ENCODE peak calls at places on chromosomes 16 and 17, in six cellular contexts. F, Q, G, Z, M and E are unnamed samples.
A peak's percentile ranks its signal among the peaks of the same experiment; 100 is the strongest.

GRCh38 chr16:88057656-88058055 is 106.4 kb downstream of the BANP start:
- DNase-seq in F (no peak), Q (no peak), G (no peak), Z (no peak), M (no peak), E (no peak)

GRCh38 chr17:8163978-8164814 is 1.4 kb upstream of the VAMP2 start:
- DNase-seq in F (peak; percentile 69), Q (no peak), G (peak; percentile 77), Z (peak; percentile 78), M (peak; percentile 83), E (peak; percentile 69)

GRCh38 chr16:931651-932500 is 38.9 kb downstream of the LMF1 start:
- DNase-seq in F (no peak), Q (no peak), G (no peak), Z (no peak), M (no peak), E (no peak)

GRCh38 chr17:4548721-4549531 is 6.3 kb downstream of the MYBBP1A start:
- DNase-seq in F (no peak), Q (no peak), G (no peak), Z (no peak), M (no peak), E (no peak)

GRCh38 chr16:11857161-11857560 is 5.8 kb upstream of the RSL1D1 start:
- DNase-seq in F (no peak), Q (no peak), G (no peak), Z (peak; percentile 67), M (peak; percentile 73), E (no peak)

GRCh38 chr17:7478276-7479138 is 924 bp downstream of the ZBTB4 start:
- DNase-seq in F (peak; percentile 47), Q (no peak), G (peak; percentile 66), Z (peak; percentile 80), M (peak; percentile 41), E (no peak)

GRCh38 chr16:65473699-65474098 is 351.8 kb upstream of the CDH11 start:
- DNase-seq in F (no peak), Q (no peak), G (no peak), Z (no peak), M (no peak), E (no peak)

GRCh38 chr17:49896860-49897259 is 49.0 kb upstream of the TAC4 start:
- DNase-seq in F (no peak), Q (no peak), G (no peak), Z (no peak), M (no peak), E (no peak)

GRCh38 chr17:63528183-63528582 is 5.0 kb downstream of the KCNH6 start:
- DNase-seq in F (no peak), Q (no peak), G (no peak), Z (no peak), M (no peak), E (no peak)

GRCh38 chr17:50177983-50178834 is 12.4 kb downstream of the SGCA start:
- DNase-seq in F (no peak), Q (no peak), G (peak; percentile 85), Z (peak; percentile 98), M (peak; percentile 98), E (peak; percentile 42)

GRCh38 chr17:81397314-81398169 is 2.3 kb downstream of the BAHCC1 start:
- DNase-seq in F (no peak), Q (no peak), G (peak; percentile 85), Z (peak; percentile 72), M (peak; percentile 67), E (no peak)

GRCh38 chr17:2580156-2580555 is 13.3 kb upstream of the PAFAH1B1 start:
- DNase-seq in F (no peak), Q (no peak), G (no peak), Z (no peak), M (no peak), E (no peak)

GRCh38 chr17:50916708-50917417 is 50.7 kb upstream of the TOB1 start:
- DNase-seq in F (no peak), Q (no peak), G (no peak), Z (no peak), M (peak; percentile 15), E (no peak)

GRCh38 chr17:47719411-47720152 is 13.5 kb upstream of the TBX21 start:
- DNase-seq in F (no peak), Q (no peak), G (no peak), Z (peak; percentile 83), M (peak; percentile 80), E (no peak)

GRCh38 chr17:45312477-45313418 is 4.1 kb downstream of the MAP3K14 start:
- DNase-seq in F (no peak), Q (no peak), G (no peak), Z (peak; percentile 17), M (no peak), E (no peak)

GRCh38 chr17:72465191-72466024 is 344.6 kb downstream of the SOX9 start:
- DNase-seq in F (no peak), Q (no peak), G (no peak), Z (peak; percentile 92), M (peak; percentile 77), E (no peak)

GRCh38 chr16:56637814-56638750 is at the start of gene MT1A:
- DNase-seq in F (no peak), Q (no peak), G (no peak), Z (peak; percentile 83), M (peak; percentile 65), E (no peak)

GRCh38 chr17:36861531-36861930 is 75.7 kb upstream of the LHX1 start:
- DNase-seq in F (no peak), Q (no peak), G (no peak), Z (no peak), M (no peak), E (no peak)

GRCh38 chr16:78993342-78993741 is 607.2 kb downstream of the MAF start:
- DNase-seq in F (no peak), Q (no peak), G (no peak), Z (no peak), M (no peak), E (no peak)

GRCh38 chr16:30474684-30475083 is 2.1 kb downstream of the ITGAL start:
- DNase-seq in F (no peak), Q (no peak), G (no peak), Z (no peak), M (no peak), E (no peak)
- H3K4me3 ChIP-seq in F (peak overlapping the region; percentile 89), Q (peak overlapping the region; percentile 30), G (no peak overlapping the region), Z (no peak overlapping the region), M (no peak overlapping the region), E (no peak overlapping the region)

DNA sequence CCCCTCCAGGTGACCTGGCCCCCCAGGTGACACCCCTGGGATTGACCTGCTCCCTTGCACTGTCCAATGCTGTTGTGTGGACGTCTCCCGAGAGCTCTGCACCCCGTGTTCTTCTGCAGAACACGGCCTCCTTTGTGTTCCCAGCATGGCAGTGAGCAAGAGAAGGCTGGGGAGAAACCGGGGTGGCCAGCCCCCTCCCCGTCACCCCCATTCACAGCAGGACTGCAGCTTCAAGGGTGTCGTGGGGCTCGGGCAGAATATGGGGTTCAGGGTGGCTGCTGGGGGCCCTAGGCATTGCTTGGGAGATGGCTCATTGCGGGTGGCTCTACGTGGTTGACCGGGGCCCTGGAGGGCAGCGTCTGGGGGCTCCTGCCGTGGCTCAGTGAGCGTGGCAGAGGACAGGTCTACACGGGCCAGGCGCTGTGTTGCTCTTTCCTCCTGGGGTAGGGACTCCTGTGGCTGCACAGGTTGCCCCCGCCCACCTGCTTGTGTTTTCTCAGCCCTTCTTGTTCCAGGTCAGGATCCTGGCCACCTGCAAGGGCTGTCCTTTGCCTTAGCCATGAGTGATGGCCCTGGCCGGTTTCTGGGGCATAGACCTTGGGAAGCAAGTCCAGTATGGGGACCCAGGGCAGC is 12.5 kb downstream of the GSE1 start:
- DNase-seq in F (no peak), Q (no peak), G (no peak), Z (no peak), M (no peak), E (no peak)
- H3K4me3 ChIP-seq in F (no peak overlapping the region), Q (no peak overlapping the region), G (no peak overlapping the region), Z (no peak overlapping the region), M (no peak overlapping the region), E (no peak overlapping the region)

GRCh38 chr16:69417537-69418199 is 6.8 kb upstream of the CYB5B start:
- DNase-seq in F (no peak), Q (no peak), G (no peak), Z (peak; percentile 75), M (no peak), E (no peak)
- H3K4me3 ChIP-seq in F (no peak overlapping the region), Q (no peak overlapping the region), G (no peak overlapping the region), Z (no peak overlapping the region), M (no peak overlapping the region), E (no peak overlapping the region)

GRCh38 chr16:30987581-30988190 is 2.7 kb downstream of the HSD3B7 start:
- DNase-seq in F (no peak), Q (no peak), G (no peak), Z (no peak), M (no peak), E (no peak)

GRCh38 chr16:30986129-30986991 is 1.4 kb downstream of the HSD3B7 start:
- DNase-seq in F (no peak), Q (no peak), G (no peak), Z (no peak), M (no peak), E (no peak)

GRCh38 chr16:30983898-30984610 is 953 bp upstream of the HSD3B7 start:
- DNase-seq in F (no peak), Q (no peak), G (no peak), Z (no peak), M (no peak), E (no peak)

GRCh38 chr16:30984669-30985400 is at the start of gene HSD3B7:
- DNase-seq in F (peak; percentile 79), Q (peak; percentile 24), G (peak; percentile 95), Z (peak; percentile 92), M (peak; percentile 74), E (peak; percentile 23)

GRCh38 chr16:30985401-30986128 is 558 bp downstream of the HSD3B7 start:
- DNase-seq in F (no peak), Q (no peak), G (no peak), Z (peak; percentile 79), M (peak; percentile 84), E (no peak)
- H3K4me3 ChIP-seq in F (no peak overlapping the region), Q (peak overlapping the region; percentile 56), G (no peak overlapping the region), Z (peak overlapping the region; percentile 49), M (peak overlapping the region; percentile 70), E (no peak overlapping the region)

DNA sequence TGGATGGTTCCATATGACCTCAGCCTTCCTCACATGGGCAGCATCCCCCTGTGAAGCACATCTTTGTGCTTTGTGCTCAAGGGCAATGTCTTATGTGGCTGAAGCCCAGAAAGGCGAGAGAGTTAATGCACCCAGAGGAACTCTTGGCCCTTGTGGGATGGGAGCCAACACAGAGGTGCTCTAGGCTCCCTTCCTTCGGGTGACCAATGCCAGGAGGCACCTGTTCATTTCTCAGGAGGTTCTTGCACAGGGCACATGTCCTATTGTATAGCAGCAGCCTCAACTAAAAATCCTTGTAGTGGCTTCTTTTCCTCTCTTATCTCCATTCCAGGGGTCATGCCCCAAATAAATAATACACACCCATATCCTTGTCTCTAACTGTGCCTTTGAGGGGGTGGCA is 83.7 kb upstream of the DNAH9 start:
- DNase-seq in F (no peak), Q (no peak), G (no peak), Z (no peak), M (no peak), E (no peak)
- H3K4me3 ChIP-seq in F (no peak overlapping the region), Q (no peak overlapping the region), G (no peak overlapping the region), Z (no peak overlapping the region), M (no peak overlapping the region), E (no peak overlapping the region)

GRCh38 chr16:19883296-19883951 is 1.2 kb downstream of the GPRC5B start:
- DNase-seq in F (no peak), Q (no peak), G (peak; percentile 76), Z (peak; percentile 17), M (no peak), E (no peak)
- H3K4me3 ChIP-seq in F (peak overlapping the region; percentile 49), Q (peak overlapping the region; percentile 74), G (peak overlapping the region; percentile 66), Z (peak overlapping the region; percentile 65), M (peak overlapping the region; percentile 7), E (no peak overlapping the region)